ENCODE peak calls at places on chromosomes 13 and 19, in nine cellular contexts. B is gastrocnemius medialis, T is HCT116, F is spleen, I is stomach, V is esophagus squamous epithelium, H is Peyer's patch, U is uterus, A is testis. W is an unnamed sample.

GRCh38 chr13:65597839-65598818 is 1632.0 kb downstream of the PCDH9 start:
- DNase-seq in A (no peak), T (no peak), I (no peak), F (no peak), V (no peak), B (no peak), U (no peak), H (no peak), W (no peak)

GRCh38 chr13:45341799-45342584 is 1.0 kb upstream of the TPT1 start:
- DNase-seq in T (no peak), I (peak; percentile 59), U (peak; percentile 42), V (no peak), A (peak; percentile 31), B (peak; percentile 70), H (peak; percentile 70), F (no peak), W (peak; percentile 29)

GRCh38 chr19:53193534-53194222 is 520 bp upstream of the ZNF665 start:
- DNase-seq in B (no peak), F (no peak), T (no peak), I (no peak), U (no peak), H (no peak), V (no peak), A (no peak), W (no peak)

GRCh38 chr19:11673608-11674041 is 65.1 kb downstream of the ZNF823 start:
- DNase-seq in A (peak; percentile 84), U (peak; percentile 39), V (no peak), T (no peak), I (peak; percentile 69), B (no peak), F (peak; percentile 82), H (peak; percentile 62), W (peak; percentile 41)

GRCh38 chr13:106028916-106029315 is 506.5 kb downstream of the EFNB2 start:
- DNase-seq in A (no peak), U (no peak), V (no peak), I (no peak), T (no peak), B (no peak), H (no peak), F (no peak), W (no peak)

GRCh38 chr19:31356587-31357314 is 7.5 kb upstream of the TSHZ3 start:
- DNase-seq in V (no peak), I (no peak), B (no peak), T (no peak), A (peak; percentile 41), F (peak; percentile 86), U (no peak), H (peak; percentile 54), W (no peak)

GRCh38 chr19:13089857-13090507 is 12.7 kb downstream of the LYL1 start:
- DNase-seq in T (no peak), V (no peak), A (no peak), F (no peak), I (no peak), B (no peak), H (no peak), U (no peak), W (no peak)

GRCh38 chr13:28478127-28478526 is 16.8 kb downstream of the FLT1 start:
- DNase-seq in F (no peak), A (no peak), U (no peak), H (no peak), I (no peak), V (no peak), B (no peak), T (no peak), W (no peak)

GRCh38 chr13:111080642-111081041 is 34.5 kb upstream of the ARHGEF7 start:
- DNase-seq in F (no peak), A (no peak), H (no peak), B (no peak), U (no peak), I (no peak), V (no peak), T (no peak), W (no peak)

GRCh38 chr19:6680141-6680540 is 10.2 kb upstream of the TNFSF14 start:
- DNase-seq in B (no peak), V (no peak), U (no peak), F (peak; percentile 22), H (no peak), T (no peak), I (no peak), A (no peak), W (no peak)

GRCh38 chr19:11657307-11657706 is 60.0 kb downstream of the ZNF627 start:
- DNase-seq in I (no peak), B (no peak), U (no peak), T (no peak), H (no peak), V (no peak), A (no peak), F (no peak), W (no peak)

GRCh38 chr13:33867472-33867871 is 49.5 kb downstream of the RFC3 start:
- DNase-seq in B (no peak), T (no peak), F (no peak), A (no peak), H (no peak), U (no peak), I (no peak), V (no peak), W (no peak)

GRCh38 chr19:47781590-47782318 is 3.3 kb downstream of the SELENOW start:
- DNase-seq in H (peak; percentile 56), F (no peak), T (no peak), U (peak; percentile 65), I (peak; percentile 35), B (peak; percentile 39), A (peak; percentile 71), V (no peak), W (peak; percentile 47)

GRCh38 chr19:13629687-13630357 is 123.5 kb upstream of the CACNA1A start:
- DNase-seq in T (no peak), F (peak; percentile 12), B (no peak), V (no peak), U (no peak), I (no peak), H (no peak), A (no peak), W (no peak)

GRCh38 chr19:45492627-45493470 is 4.0 kb downstream of the RTN2 start:
- DNase-seq in U (no peak), B (peak; percentile 91), T (peak; percentile 72), H (peak; percentile 65), A (no peak), F (no peak), I (no peak), V (no peak), W (no peak)

GRCh38 chr13:52786747-52787146 is 47.1 kb upstream of the CNMD start:
- DNase-seq in T (peak; percentile 67), H (no peak), V (no peak), I (no peak), F (no peak), B (no peak), A (no peak), U (no peak), W (no peak)

DNA sequence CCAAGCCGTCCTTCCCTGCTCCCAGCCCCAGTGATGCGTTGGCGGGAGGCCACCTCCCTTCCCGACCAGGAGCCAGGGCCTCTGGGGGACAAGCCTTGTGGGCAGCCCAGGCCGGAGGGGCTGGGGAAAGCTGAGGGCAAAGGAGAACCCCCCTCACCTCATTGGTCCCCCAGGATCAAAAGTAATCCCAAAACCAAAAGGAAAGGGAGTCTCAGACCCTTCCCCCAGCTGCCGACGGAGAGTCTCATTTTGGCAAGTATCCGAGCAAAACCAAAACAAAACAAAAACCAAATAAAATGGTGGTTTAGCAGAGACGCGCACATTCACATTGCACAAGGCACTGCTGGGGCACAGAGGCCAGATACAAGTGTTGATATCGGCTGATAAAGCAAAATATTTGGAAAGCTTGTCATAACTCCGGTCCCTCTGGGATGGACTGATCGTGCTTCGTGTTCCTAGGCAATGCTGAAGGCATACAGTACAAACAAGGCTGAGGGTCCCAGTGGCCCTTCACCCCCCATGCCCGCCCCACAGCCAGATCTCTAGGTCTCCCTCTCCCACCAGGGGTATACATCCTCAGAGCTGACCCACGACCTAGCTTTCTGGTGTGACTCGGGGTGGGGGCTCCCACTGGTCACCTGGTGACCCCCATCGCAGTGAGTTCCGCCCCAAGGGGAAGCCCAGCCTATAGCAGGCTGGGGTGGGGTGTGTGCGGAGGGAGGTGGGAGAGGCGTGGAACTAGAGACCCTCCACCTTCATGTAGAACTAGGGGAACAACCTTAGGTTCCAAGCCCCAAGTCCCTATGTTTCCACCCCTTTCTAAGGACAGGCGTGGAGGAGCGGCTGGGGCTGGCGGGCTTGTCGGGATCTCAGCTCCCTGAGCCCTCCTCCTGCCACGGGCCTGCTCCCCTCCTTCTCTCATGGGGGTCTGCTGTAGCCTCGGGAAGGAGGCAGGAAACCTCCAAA is 2.0 kb downstream of the CEBPA start:
- DNase-seq in T (no peak), I (peak; percentile 32), F (no peak), A (no peak), V (no peak), H (peak; percentile 48), U (no peak), B (peak; percentile 14), W (no peak)
- H3K4me3 ChIP-seq in T (no peak overlapping the region), I (peak overlapping the region; percentile 91), F (peak overlapping the region; percentile 78), A (peak overlapping the region; percentile 40), V (peak overlapping the region; percentile 89), H (peak overlapping the region; percentile 93), U (no peak overlapping the region), B (peak overlapping the region; percentile 80), W (peak overlapping the region; percentile 67)

GRCh38 chr13:44305845-44306244 is 67.8 kb upstream of the SERP2 start:
- DNase-seq in A (no peak), F (no peak), B (no peak), T (no peak), H (no peak), U (no peak), V (no peak), I (peak; percentile 70), W (no peak)
- H3K27me3 ChIP-seq in A (no peaks in the 10 kb centered on the region), F (no peaks in the 10 kb centered on the region), B (no peaks in the 10 kb centered on the region), T (no peaks in the 10 kb centered on the region), H (no peaks in the 10 kb centered on the region), U (no peaks in the 10 kb centered on the region), V (no peaks in the 10 kb centered on the region), I (no peaks in the 10 kb centered on the region), W (no peaks in the 10 kb centered on the region)

DNA sequence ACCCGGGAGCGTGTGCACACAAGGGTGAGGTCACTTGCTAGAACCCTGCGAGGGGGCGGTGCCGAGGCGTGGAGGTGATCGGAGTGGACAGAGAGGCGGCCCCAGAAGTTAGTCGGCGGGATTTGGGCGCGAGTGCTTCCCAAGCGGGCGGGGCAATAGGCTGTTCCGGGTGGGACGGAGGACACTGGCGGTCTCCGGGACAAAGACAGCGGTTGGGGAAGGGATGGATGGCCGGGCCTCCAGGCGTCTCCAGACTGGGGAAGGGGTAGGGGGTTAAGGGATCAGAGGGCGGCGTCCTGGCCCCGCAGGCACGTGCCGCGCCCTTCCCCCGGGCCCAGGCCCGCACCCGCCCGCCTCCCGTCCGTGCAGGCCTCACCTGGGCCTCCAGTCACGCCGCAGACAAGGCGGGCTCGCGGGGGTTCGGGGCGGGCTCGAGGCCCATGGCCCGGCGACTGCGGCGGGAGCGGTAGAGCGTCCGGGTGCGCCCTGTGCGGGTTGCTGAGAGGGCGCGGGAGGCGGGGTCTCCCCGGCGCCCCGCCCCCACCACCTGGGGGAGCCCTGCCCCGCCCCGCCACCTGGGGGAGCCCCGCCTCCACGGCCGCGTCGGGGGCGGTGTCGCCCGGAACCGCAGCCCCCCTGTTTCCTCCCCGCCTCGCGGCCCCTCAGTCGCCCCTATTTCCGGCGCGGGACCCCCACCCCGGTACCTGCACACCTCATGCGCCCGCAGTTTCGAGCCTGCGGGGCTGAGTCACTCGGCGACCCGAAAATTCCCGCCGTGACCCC is at the start of gene LPAR2:
- DNase-seq in B (no peak), U (no peak), V (no peak), H (peak; percentile 90), A (peak; percentile 87), I (peak; percentile 87), F (peak; percentile 94), T (peak; percentile 24), W (no peak)
- TF ChIP-seq POLR2A in B (no peak), U (no peak), V (no peak), H (peak; percentile 40), A (no peak), I (no peak), F (no peak), T (peak; percentile 54), W (no peak)

GRCh38 chr19:43551399-43552197 is 18.6 kb downstream of the ZNF575 start:
- DNase-seq in I (no peak), T (no peak), V (no peak), A (no peak), H (no peak), B (no peak), F (peak; percentile 61), U (no peak), W (no peak)
- H3K4me3 ChIP-seq in I (no peak overlapping the region), T (no peak overlapping the region), V (no peak overlapping the region), A (no peak overlapping the region), H (no peak overlapping the region), B (no peak overlapping the region), F (no peak overlapping the region), U (no peak overlapping the region), W (no peak overlapping the region)